ENCODE peak calls at places on chromosomes 7 and 10, in six cellular contexts. V is GM20000; K is A172; P is iris pigment epithelial cell; Z is CD4-positive, CD25-positive, alpha-beta regulatory T cell; O is RCC 7860. F is an unnamed sample.

GRCh38 chr7:119964640-119965542 is 308.1 kb upstream of the KCND2 start:
- DNase-seq in O (no peak), K (peak; percentile 19), V (no peak), Z (no peak), P (peak; percentile 35), F (no peak)

GRCh38 chr10:80660266-80660665 is 122.6 kb downstream of the SH2D4B start:
- DNase-seq in K (no peak), Z (no peak), V (no peak), P (no peak), O (no peak), F (no peak)

GRCh38 chr7:152872745-152873118 is 113.2 kb downstream of the ACTR3B start:
- DNase-seq in O (no peak), V (no peak), K (no peak), P (no peak), Z (no peak), F (no peak)

GRCh38 chr10:120607016-120607709 is 150.1 kb downstream of the PLPP4 start:
- DNase-seq in P (peak; percentile 89), K (peak; percentile 85), O (peak; percentile 89), Z (no peak), V (no peak), F (peak; percentile 78)

GRCh38 chr7:94561841-94562514 is 52.4 kb downstream of the CASD1 start:
- DNase-seq in P (peak; percentile 83), K (peak; percentile 74), O (no peak), Z (no peak), V (no peak), F (peak; percentile 87)

GRCh38 chr10:61195219-61195618 is 251.2 kb upstream of the RHOBTB1 start:
- DNase-seq in Z (no peak), K (no peak), V (no peak), O (no peak), P (no peak), F (no peak)

GRCh38 chr10:129756912-129757861 is 206.9 kb downstream of the EBF3 start:
- DNase-seq in O (no peak), V (no peak), Z (no peak), K (no peak), P (no peak), F (no peak)

GRCh38 chr10:4051011-4051407 is 266.0 kb upstream of the KLF6 start:
- DNase-seq in Z (no peak), P (peak; percentile 50), K (peak; percentile 29), V (no peak), O (no peak), F (peak; percentile 25)

GRCh38 chr7:112207106-112207592 is 654 bp downstream of the ZNF277 start:
- DNase-seq in V (peak; percentile 19), K (peak; percentile 35), P (peak; percentile 22), O (peak; percentile 23), Z (peak; percentile 27), F (peak; percentile 15)

GRCh38 chr10:98332623-98333269 is 64.8 kb upstream of the LOXL4 start:
- DNase-seq in K (no peak), Z (no peak), V (no peak), P (no peak), O (no peak), F (peak; percentile 68)

GRCh38 chr7:95822717-95823116 is 50.4 kb downstream of the DYNC1I1 start:
- DNase-seq in Z (no peak), O (no peak), K (no peak), P (no peak), V (no peak), F (no peak)

GRCh38 chr10:113993489-113993932 is 50.2 kb upstream of the ADRB1 start:
- DNase-seq in K (peak; percentile 4), Z (no peak), O (no peak), V (peak; percentile 26), P (no peak), F (no peak)

GRCh38 chr10:113978802-113979201 is 64.9 kb upstream of the ADRB1 start:
- DNase-seq in O (no peak), V (no peak), K (no peak), P (no peak), Z (no peak), F (no peak)

GRCh38 chr10:7111574-7111973 is 299.3 kb downstream of the SFMBT2 start:
- DNase-seq in V (no peak), O (no peak), Z (no peak), P (peak; percentile 34), K (peak; percentile 42), F (peak; percentile 21)

GRCh38 chr10:45308707-45309106 is 6.7 kb downstream of the OR13A1 start:
- DNase-seq in V (peak; percentile 44), O (no peak), Z (no peak), P (no peak), K (no peak), F (peak; percentile 28)

GRCh38 chr10:110765513-110766375 is 106.0 kb upstream of the PDCD4 start:
- DNase-seq in Z (no peak), P (peak; percentile 49), K (no peak), O (peak; percentile 8), V (no peak), F (no peak)

GRCh38 chr10:122494833-122495232 is 33.5 kb downstream of the HTRA1 start:
- DNase-seq in K (peak; percentile 69), O (peak; percentile 59), V (no peak), Z (no peak), P (peak; percentile 94), F (peak; percentile 93)

GRCh38 chr7:135753616-135754413 is 5.2 kb upstream of the FAM180A start:
- DNase-seq in O (no peak), V (no peak), K (no peak), P (no peak), Z (no peak), F (no peak)

GRCh38 chr7:29035044-29035740 is 77.1 kb upstream of the TRIL start:
- DNase-seq in O (peak; percentile 66), P (peak; percentile 88), K (peak; percentile 96), Z (no peak), V (no peak), F (peak; percentile 78)

GRCh38 chr7:157238087-157238486 is 98.7 kb upstream of the DNAJB6 start:
- DNase-seq in K (no peak), O (no peak), Z (no peak), P (no peak), V (no peak), F (no peak)

GRCh38 chr7:47227762-47228177 is 354.1 kb downstream of the TNS3 start:
- DNase-seq in K (peak; percentile 97), Z (no peak), O (peak; percentile 98), V (peak; percentile 33), P (peak; percentile 78), F (peak; percentile 83)

GRCh38 chr7:73577627-73578341 is 595 bp downstream of the TBL2 start:
- DNase-seq in Z (no peak), V (no peak), O (no peak), P (peak; percentile 29), K (no peak), F (peak; percentile 40)

GRCh38 chr10:28858641-28859040 is 181.3 kb downstream of the BAMBI start:
- DNase-seq in Z (no peak), V (no peak), K (no peak), O (no peak), P (no peak), F (no peak)

GRCh38 chr10:117541909-117542705 is 439 bp upstream of the EMX2 start:
- DNase-seq in V (peak; percentile 70), O (no peak), K (peak; percentile 71), Z (no peak), P (peak; percentile 98), F (peak; percentile 46)

GRCh38 chr7:80124870-80125269 is 9.8 kb upstream of the GNAI1 start:
- DNase-seq in K (no peak), Z (no peak), V (no peak), O (no peak), P (no peak), F (no peak)

GRCh38 chr10:100348389-100348927 is 1.4 kb downstream of the SCD start:
- DNase-seq in P (no peak), K (no peak), O (no peak), V (no peak), Z (no peak), F (no peak)

GRCh38 chr7:5532520-5533335 is 109.1 kb upstream of the TNRC18 start:
- DNase-seq in P (no peak), V (peak; percentile 83), K (no peak), O (no peak), Z (no peak), F (no peak)

GRCh38 chr7:50264908-50265307 is 39.6 kb upstream of the IKZF1 start:
- DNase-seq in O (no peak), Z (no peak), P (no peak), K (no peak), V (no peak), F (no peak)

GRCh38 chr7:36040679-36041078 is 112.4 kb upstream of the EEPD1 start:
- DNase-seq in V (no peak), O (no peak), P (peak; percentile 64), Z (no peak), K (peak; percentile 40), F (peak; percentile 76)